ENCODE peak calls at places on chromosomes 7 and 10, in seven cellular contexts. One of them, this sample, is unnamed.

GRCh38 chr10:12081879-12082560 is 13.3 kb downstream of the DHTKD1 start:
- DNase-seq in IMR-90: peak; percentile 68
- DNase-seq in cardiac muscle cell: peak; percentile 39
- DNase-seq in CD14-positive monocyte: no peak
- DNase-seq in mesothelial cell of epicardium: no peak
- DNase-seq in BJ: peak; percentile 6
- DNase-seq in Peyer's patch: no peak
- DNase-seq in this sample: no peak

GRCh38 chr10:53624722-53625121 is 852.1 kb upstream of the MBL2 start:
- DNase-seq in CD14-positive monocyte: no peak
- DNase-seq in BJ: no peak
- DNase-seq in IMR-90: no peak
- DNase-seq in Peyer's patch: no peak
- DNase-seq in mesothelial cell of epicardium: no peak
- DNase-seq in cardiac muscle cell: no peak
- DNase-seq in this sample: no peak

GRCh38 chr10:11204355-11204879 is 186.7 kb downstream of the CELF2 start:
- DNase-seq in mesothelial cell of epicardium: no peak
- DNase-seq in cardiac muscle cell: no peak
- DNase-seq in IMR-90: no peak
- DNase-seq in BJ: no peak
- DNase-seq in Peyer's patch: no peak
- DNase-seq in CD14-positive monocyte: no peak
- DNase-seq in this sample: no peak

GRCh38 chr7:131466735-131467365 is 89.6 kb downstream of the PODXL start:
- DNase-seq in cardiac muscle cell: no peak
- DNase-seq in Peyer's patch: no peak
- DNase-seq in IMR-90: no peak
- DNase-seq in mesothelial cell of epicardium: no peak
- DNase-seq in CD14-positive monocyte: no peak
- DNase-seq in BJ: no peak
- DNase-seq in this sample: no peak

GRCh38 chr7:35849158-35849831 is 48.4 kb downstream of the SEPTIN7 start:
- DNase-seq in BJ: no peak
- DNase-seq in CD14-positive monocyte: no peak
- DNase-seq in Peyer's patch: no peak
- DNase-seq in cardiac muscle cell: peak; percentile 68
- DNase-seq in IMR-90: peak; percentile 20
- DNase-seq in mesothelial cell of epicardium: no peak
- DNase-seq in this sample: no peak

GRCh38 chr10:118621304-118621942 is 26.0 kb upstream of the PRLHR start:
- DNase-seq in mesothelial cell of epicardium: no peak
- DNase-seq in IMR-90: no peak
- DNase-seq in BJ: no peak
- DNase-seq in cardiac muscle cell: no peak
- DNase-seq in Peyer's patch: no peak
- DNase-seq in CD14-positive monocyte: no peak
- DNase-seq in this sample: no peak

GRCh38 chr10:132714096-132714721 is 71.7 kb downstream of the NKX6-2 start:
- DNase-seq in mesothelial cell of epicardium: peak; percentile 13
- DNase-seq in BJ: no peak
- DNase-seq in cardiac muscle cell: no peak
- DNase-seq in IMR-90: no peak
- DNase-seq in Peyer's patch: no peak
- DNase-seq in CD14-positive monocyte: peak; percentile 35
- DNase-seq in this sample: no peak

GRCh38 chr10:59283456-59284082 is 78.8 kb downstream of the FAM13C start:
- DNase-seq in mesothelial cell of epicardium: no peak
- DNase-seq in Peyer's patch: no peak
- DNase-seq in BJ: no peak
- DNase-seq in cardiac muscle cell: no peak
- DNase-seq in IMR-90: peak; percentile 7
- DNase-seq in CD14-positive monocyte: no peak
- DNase-seq in this sample: no peak

GRCh38 chr7:1811850-1812692 is 142.0 kb downstream of the ELFN1 start:
- DNase-seq in cardiac muscle cell: no peak
- DNase-seq in IMR-90: no peak
- DNase-seq in mesothelial cell of epicardium: no peak
- DNase-seq in BJ: no peak
- DNase-seq in CD14-positive monocyte: no peak
- DNase-seq in Peyer's patch: no peak
- DNase-seq in this sample: no peak

GRCh38 chr10:3213174-3213573 is 40.6 kb upstream of the PITRM1 start:
- DNase-seq in CD14-positive monocyte: no peak
- DNase-seq in IMR-90: peak; percentile 4
- DNase-seq in cardiac muscle cell: peak; percentile 66
- DNase-seq in BJ: no peak
- DNase-seq in mesothelial cell of epicardium: no peak
- DNase-seq in Peyer's patch: no peak
- DNase-seq in this sample: no peak

GRCh38 chr10:2137549-2138174 is 400.3 kb upstream of the ADARB2 start:
- DNase-seq in BJ: no peak
- DNase-seq in mesothelial cell of epicardium: no peak
- DNase-seq in cardiac muscle cell: no peak
- DNase-seq in IMR-90: no peak
- DNase-seq in Peyer's patch: no peak
- DNase-seq in CD14-positive monocyte: no peak
- DNase-seq in this sample: no peak

DNA sequence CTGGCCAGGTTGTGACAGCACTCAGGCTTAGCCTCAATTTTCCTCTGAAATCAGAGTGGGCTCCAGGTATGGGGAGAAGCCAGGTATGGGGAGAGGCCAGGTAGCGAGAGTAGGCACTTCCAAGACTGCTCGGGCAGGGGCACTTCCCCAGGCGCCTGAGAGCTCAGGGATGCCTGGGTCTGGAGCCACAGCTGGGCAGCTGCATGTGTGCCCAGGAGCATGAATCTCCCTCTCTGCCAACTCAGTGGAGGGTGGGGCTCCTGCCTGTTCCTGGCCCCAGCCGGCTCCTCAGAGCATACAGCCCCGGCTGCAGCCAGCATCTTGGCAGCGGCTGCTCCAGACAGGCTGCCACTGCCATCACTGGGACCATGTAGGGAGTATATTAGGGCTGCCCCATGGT is 313.9 kb downstream of the AUTS2 start:
- DNase-seq in cardiac muscle cell: no peak
- DNase-seq in mesothelial cell of epicardium: no peak
- DNase-seq in IMR-90: no peak
- DNase-seq in BJ: no peak
- DNase-seq in Peyer's patch: no peak
- DNase-seq in CD14-positive monocyte: no peak
- DNase-seq in this sample: no peak
- TF ChIP-seq CTCF in cardiac muscle cell: no peak
- TF ChIP-seq CTCF in mesothelial cell of epicardium: no peak
- TF ChIP-seq CTCF in IMR-90: no peak
- TF ChIP-seq CTCF in BJ: no peak
- TF ChIP-seq CTCF in Peyer's patch: no peak
- TF ChIP-seq CTCF in CD14-positive monocyte: no peak
- TF ChIP-seq CTCF in this sample: no peak

DNA sequence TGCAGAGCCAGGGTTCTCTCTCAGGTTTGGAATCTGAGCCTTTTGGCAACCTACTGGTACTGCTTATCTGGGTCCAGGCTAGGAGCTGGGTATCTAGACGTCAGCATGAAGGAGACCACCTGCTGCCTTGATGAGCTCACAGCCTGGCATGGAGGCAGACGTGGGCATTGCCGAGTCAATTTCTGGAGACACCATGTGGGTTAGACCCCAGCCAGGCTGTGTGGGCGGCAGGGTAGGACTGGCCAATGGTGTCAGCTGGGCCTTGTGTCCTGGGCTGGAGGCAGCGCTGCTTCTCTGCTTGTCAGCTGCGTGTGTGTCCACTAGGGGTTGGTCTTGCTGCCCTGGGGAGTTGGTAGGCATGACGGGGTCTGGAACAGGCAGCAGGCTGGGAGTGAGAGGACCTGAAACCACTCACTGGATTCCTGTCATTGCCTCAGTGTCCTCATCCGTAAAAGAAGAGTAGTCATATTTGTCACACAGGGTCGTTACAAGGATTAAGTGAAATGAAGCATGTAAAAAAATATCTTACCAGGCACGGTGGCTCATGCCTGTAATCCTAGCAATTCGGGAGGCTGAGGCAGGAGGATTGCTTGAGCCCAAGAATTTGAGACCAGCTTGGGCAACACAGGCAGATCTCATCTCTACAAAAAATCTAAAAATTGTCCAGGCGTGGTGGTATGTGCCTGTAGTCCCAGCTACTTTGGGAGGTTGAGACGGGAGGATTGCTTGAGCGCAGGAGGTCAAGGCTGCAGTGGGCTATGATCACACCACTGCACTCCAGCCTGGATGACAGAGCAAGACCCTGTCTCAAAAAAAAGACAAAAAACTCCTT is 31.7 kb upstream of the ANKRD2 start:
- DNase-seq in mesothelial cell of epicardium: no peak
- DNase-seq in IMR-90: no peak
- DNase-seq in Peyer's patch: no peak
- DNase-seq in BJ: no peak
- DNase-seq in cardiac muscle cell: peak; percentile 64
- DNase-seq in CD14-positive monocyte: no peak
- DNase-seq in this sample: no peak
- TF ChIP-seq CTCF in mesothelial cell of epicardium: no peak
- TF ChIP-seq CTCF in IMR-90: peak; percentile 2
- TF ChIP-seq CTCF in Peyer's patch: no peak
- TF ChIP-seq CTCF in BJ: no peak
- TF ChIP-seq CTCF in cardiac muscle cell: peak; percentile 22
- TF ChIP-seq CTCF in CD14-positive monocyte: no peak
- TF ChIP-seq CTCF in this sample: no peak

DNA sequence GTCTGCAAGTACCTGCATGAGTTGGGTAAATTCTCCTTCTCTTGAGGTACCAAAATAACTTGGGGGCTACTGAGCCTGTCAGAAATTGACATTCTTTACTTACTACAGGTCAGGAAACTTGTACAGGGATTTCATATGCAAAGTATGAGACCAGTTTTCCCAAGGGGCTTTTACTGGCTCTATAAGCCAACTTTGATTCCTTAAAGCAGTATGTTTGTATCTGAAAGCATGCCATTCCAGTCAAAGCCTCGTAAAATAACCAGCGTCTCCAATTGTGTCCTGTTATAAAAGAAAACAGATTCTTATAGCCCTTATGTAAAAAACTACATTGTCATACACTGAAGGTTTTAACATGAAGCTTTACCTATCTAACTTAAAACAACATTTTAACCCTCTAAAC is 90.2 kb downstream of the ZNF467 start:
- DNase-seq in CD14-positive monocyte: no peak
- DNase-seq in Peyer's patch: no peak
- DNase-seq in cardiac muscle cell: no peak
- DNase-seq in mesothelial cell of epicardium: no peak
- DNase-seq in IMR-90: no peak
- DNase-seq in BJ: no peak
- DNase-seq in this sample: no peak
- TF ChIP-seq CTCF in CD14-positive monocyte: no peak
- TF ChIP-seq CTCF in Peyer's patch: no peak
- TF ChIP-seq CTCF in cardiac muscle cell: no peak
- TF ChIP-seq CTCF in mesothelial cell of epicardium: no peak
- TF ChIP-seq CTCF in IMR-90: no peak
- TF ChIP-seq CTCF in BJ: no peak
- TF ChIP-seq CTCF in this sample: no peak

DNA sequence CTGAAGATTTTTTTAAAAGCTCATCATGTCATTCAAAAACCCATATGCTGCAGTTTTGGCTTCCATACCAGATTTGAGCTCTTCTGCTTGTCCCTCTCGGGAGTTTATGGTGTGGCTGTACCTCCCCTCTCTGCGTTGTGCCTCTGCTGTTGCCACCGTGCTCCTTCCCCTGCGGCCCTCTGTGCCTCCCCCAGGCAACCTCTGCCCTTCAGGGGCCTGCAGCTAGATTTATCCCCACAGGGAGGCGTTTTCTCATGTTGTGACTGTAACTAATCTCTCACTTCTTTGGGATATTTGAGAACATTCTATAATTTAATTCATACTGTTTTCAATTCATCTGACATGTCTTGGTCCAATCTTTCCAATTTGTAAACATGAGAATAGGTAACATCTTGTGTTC is 52.7 kb downstream of the TASOR2 start:
- DNase-seq in Peyer's patch: no peak
- DNase-seq in CD14-positive monocyte: no peak
- DNase-seq in mesothelial cell of epicardium: no peak
- DNase-seq in IMR-90: no peak
- DNase-seq in BJ: no peak
- DNase-seq in cardiac muscle cell: no peak
- DNase-seq in this sample: no peak
- TF ChIP-seq CTCF in Peyer's patch: no peak
- TF ChIP-seq CTCF in CD14-positive monocyte: no peak
- TF ChIP-seq CTCF in mesothelial cell of epicardium: no peak
- TF ChIP-seq CTCF in IMR-90: no peak
- TF ChIP-seq CTCF in BJ: no peak
- TF ChIP-seq CTCF in cardiac muscle cell: no peak
- TF ChIP-seq CTCF in this sample: no peak

DNA sequence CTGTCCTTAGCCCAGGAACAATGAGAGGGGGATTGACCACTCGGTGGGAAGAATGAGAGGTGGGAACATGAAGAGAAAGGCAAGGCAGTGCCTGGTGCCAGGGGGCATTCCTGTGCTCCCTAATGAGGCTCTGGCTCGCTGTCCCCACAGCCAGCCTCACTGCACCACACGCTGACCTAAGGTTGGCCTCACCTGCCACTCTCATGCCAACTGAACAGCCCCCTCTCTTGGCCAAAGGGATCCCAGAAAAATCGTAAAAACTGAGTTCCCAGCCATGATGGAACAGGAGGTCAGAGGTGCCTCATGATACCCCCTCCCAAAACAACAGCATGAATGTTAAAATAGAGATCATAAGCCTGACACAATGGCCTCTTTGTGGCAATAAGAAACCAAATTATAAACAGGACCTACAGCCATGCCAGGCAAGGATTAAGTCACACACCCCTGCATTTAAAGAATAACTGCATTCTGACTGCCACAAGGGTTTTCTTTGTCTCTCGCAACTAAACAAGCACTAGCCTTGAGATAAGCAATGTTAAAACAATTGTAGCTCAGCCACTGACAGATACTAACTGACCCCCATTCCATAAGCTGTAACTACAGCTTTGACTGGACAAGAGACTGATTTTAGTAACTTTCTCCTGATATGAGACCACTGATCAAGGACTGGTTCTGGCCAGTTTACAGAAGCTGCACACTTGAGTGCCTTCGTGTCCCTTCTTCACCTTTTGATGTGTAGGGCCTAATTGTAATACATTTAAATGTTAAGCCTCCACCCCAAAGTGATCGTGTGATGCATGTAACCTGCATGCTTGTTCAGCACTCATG is 149.2 kb downstream of the SH2D4B start:
- DNase-seq in mesothelial cell of epicardium: no peak
- DNase-seq in cardiac muscle cell: no peak
- DNase-seq in BJ: no peak
- DNase-seq in IMR-90: no peak
- DNase-seq in Peyer's patch: no peak
- DNase-seq in CD14-positive monocyte: no peak
- DNase-seq in this sample: no peak
- TF ChIP-seq CTCF in mesothelial cell of epicardium: no peak
- TF ChIP-seq CTCF in cardiac muscle cell: no peak
- TF ChIP-seq CTCF in BJ: no peak
- TF ChIP-seq CTCF in IMR-90: no peak
- TF ChIP-seq CTCF in Peyer's patch: no peak
- TF ChIP-seq CTCF in CD14-positive monocyte: no peak
- TF ChIP-seq CTCF in this sample: no peak

GRCh38 chr7:115910541-115911164 is 119.9 kb downstream of the TFEC start:
- DNase-seq in IMR-90: peak; percentile 38
- DNase-seq in mesothelial cell of epicardium: no peak
- DNase-seq in BJ: peak; percentile 2
- DNase-seq in Peyer's patch: no peak
- DNase-seq in cardiac muscle cell: peak; percentile 53
- DNase-seq in CD14-positive monocyte: no peak
- DNase-seq in this sample: no peak
- TF ChIP-seq CTCF in IMR-90: peak; percentile 60
- TF ChIP-seq CTCF in mesothelial cell of epicardium: peak; percentile 64
- TF ChIP-seq CTCF in BJ: peak; percentile 61
- TF ChIP-seq CTCF in Peyer's patch: peak; percentile 56
- TF ChIP-seq CTCF in cardiac muscle cell: peak; percentile 62
- TF ChIP-seq CTCF in CD14-positive monocyte: peak; percentile 73
- TF ChIP-seq CTCF in this sample: no peak

This sample was measured in activated B cell treated with CpG ODN at 0.5 μM for 24 hours.